ENCODE peak calls at places on chromosomes 1 and 21, in five cellular contexts. M is A673, D is tibial artery, X is Caco-2, W is OCI-LY7. H is an unnamed sample. For H3K36me3 and H3K4me1, the result is how much of the 10 kb centered on the place peaks cover.

GRCh38 chr1:232016636-232017035 is 390.0 kb downstream of the DISC1 start:
- DNase-seq in M (no peak), W (no peak), D (no peak), X (no peak), H (no peak)

GRCh38 chr1:210527091-210527490 is 198.4 kb downstream of the HHAT start:
- DNase-seq in M (no peak), W (no peak), X (no peak), D (no peak), H (no peak)

GRCh38 chr1:84985365-84985764 is 11.5 kb downstream of the MCOLN2 start:
- DNase-seq in M (no peak), W (peak), X (no peak), D (no peak), H (no peak)

GRCh38 chr1:6099297-6099696 is 53.6 kb downstream of the KCNAB2 start:
- DNase-seq in M (no peak), D (no peak), X (no peak), W (no peak), H (no peak)

GRCh38 chr1:32716312-32717126 is 13.9 kb upstream of the SYNC start:
- DNase-seq in D (no peak), M (peak), X (peak), W (peak), H (peak)

GRCh38 chr1:9181990-9182783 is 52.4 kb upstream of the H6PD start:
- DNase-seq in D (no peak), X (peak), W (no peak), M (no peak), H (no peak)

GRCh38 chr1:245809361-245809760 is 654.6 kb downstream of the KIF26B start:
- DNase-seq in D (no peak), W (peak), M (no peak), X (no peak), H (no peak)

GRCh38 chr1:208004851-208005250 is 93.9 kb upstream of the CD34 start:
- DNase-seq in M (no peak), W (no peak), X (no peak), D (no peak), H (no peak)

GRCh38 chr1:180270767-180271639 is 40.9 kb downstream of the LHX4 start:
- DNase-seq in M (no peak), X (no peak), W (no peak), D (no peak), H (no peak)

GRCh38 chr1:154405762-154406571 is 824 bp downstream of the IL6R start:
- DNase-seq in X (peak), M (peak), D (peak), W (peak), H (peak)

GRCh38 chr1:91806777-91807700 is 78.9 kb downstream of the TGFBR3 start:
- DNase-seq in M (peak), X (no peak), W (no peak), D (no peak), H (no peak)

GRCh38 chr1:11350265-11350664 is 77.3 kb downstream of the UBIAD1 start:
- DNase-seq in M (peak), W (no peak), D (no peak), X (no peak), H (no peak)

GRCh38 chr21:37061926-37062591 is 10.8 kb downstream of the PIGP start:
- DNase-seq in D (no peak), M (no peak), W (peak), X (no peak), H (no peak)

GRCh38 chr1:112344754-112345423 is 51.1 kb upstream of the CTTNBP2NL start:
- DNase-seq in D (no peak), X (no peak), W (no peak), M (no peak), H (peak)

GRCh38 chr21:41010981-41011380 is 157.0 kb upstream of the BACE2 start:
- DNase-seq in M (no peak), W (no peak), X (no peak), D (no peak), H (no peak)

GRCh38 chr21:41008351-41008750 is 159.6 kb upstream of the BACE2 start:
- DNase-seq in W (no peak), M (no peak), X (no peak), D (no peak), H (no peak)

GRCh38 chr21:41009398-41010177 is 158.4 kb upstream of the BACE2 start:
- DNase-seq in D (no peak), W (no peak), X (no peak), M (no peak), H (no peak)

GRCh38 chr21:41011968-41012367 is 156.0 kb upstream of the BACE2 start:
- DNase-seq in X (no peak), W (no peak), M (no peak), D (no peak), H (no peak)

GRCh38 chr21:41008971-41009370 is 159.0 kb upstream of the BACE2 start:
- DNase-seq in D (no peak), X (no peak), M (no peak), W (no peak), H (no peak)
- H3K36me3 ChIP-seq in D (under half), X (under half), M (under half), W (under half), H (under half)

GRCh38 chr1:167643471-167643870 is 13.4 kb downstream of the RCSD1 start:
- DNase-seq in D (no peak), M (no peak), X (no peak), W (no peak), H (no peak)
- H3K4me1 ChIP-seq in D (under half), M (under half), X (under half), W (under half), H (half or more)

GRCh38 chr21:33286600-33287456 is 20.7 kb downstream of the IL10RB start:
- DNase-seq in W (no peak), X (no peak), M (no peak), D (no peak), H (no peak)

GRCh38 chr21:33286076-33286475 is 19.9 kb downstream of the IL10RB start:
- DNase-seq in M (no peak), X (no peak), D (no peak), W (no peak), H (no peak)

GRCh38 chr21:33290441-33290840 is 24.3 kb downstream of the IL10RB start:
- DNase-seq in X (no peak), D (no peak), W (no peak), M (no peak), H (no peak)

GRCh38 chr21:33291686-33292085 is 25.5 kb downstream of the IL10RB start:
- DNase-seq in X (no peak), W (no peak), M (no peak), D (no peak), H (no peak)

DNA sequence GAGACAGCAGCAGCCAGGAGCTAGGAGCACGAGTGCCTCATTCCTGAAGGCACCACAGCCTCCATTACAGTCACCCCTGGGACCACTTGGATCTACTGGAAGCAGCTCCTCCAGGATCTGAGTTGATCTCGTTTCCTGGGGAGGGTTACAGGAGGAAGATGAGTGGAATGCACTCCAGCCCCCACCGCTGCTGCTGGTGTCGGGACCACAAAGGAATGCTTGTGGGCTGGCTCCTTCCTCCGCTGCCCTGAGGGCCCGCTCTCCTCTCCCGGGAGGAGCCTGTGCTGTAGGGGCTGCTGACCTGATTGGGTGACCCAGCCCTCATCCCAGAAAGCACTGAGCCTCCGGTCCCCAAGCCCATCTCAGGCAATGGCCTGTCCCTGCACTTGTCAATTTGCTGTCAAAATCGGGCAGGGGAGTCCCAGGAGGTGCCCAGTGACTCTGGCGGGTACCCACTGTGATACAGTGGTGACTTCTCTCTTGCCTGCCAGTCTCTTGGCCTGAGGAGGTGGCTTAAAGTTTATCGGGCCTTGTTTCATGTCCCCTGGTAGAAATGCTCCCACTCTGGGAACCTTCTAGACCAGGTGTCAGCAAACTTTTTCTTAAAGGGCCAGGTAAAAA is 23.1 kb downstream of the IL10RB start:
- DNase-seq in X (no peak), M (no peak), W (no peak), D (no peak), H (no peak)
- H3K36me3 ChIP-seq in X (under half), M (under half), W (half or more), D (under half), H (half or more)

GRCh38 chr1:53162621-53163020 is 20.2 kb upstream of the SLC1A7 start:
- DNase-seq in X (no peak), D (no peak), M (no peak), W (no peak), H (no peak)
- H3K4me1 ChIP-seq in X (under half), D (under half), M (under half), W (under half), H (under half)

H was measured in CD4-positive, alpha-beta memory T cell.